ENCODE peak calls at places on chromosomes 1 and 21, in eight cellular contexts. One of them, this sample, is unnamed.

GRCh38 chr1:207828485-207829158 is 76.8 kb downstream of the CD46 start:
- DNase-seq in activated T-cell treated with anti-CD3 and anti-CD28 coated beads, Interleukin-2, amount 50 U/mL, for 1 hour: peak
- DNase-seq in GM20000: no peak
- DNase-seq in amniotic stem cell: peak
- DNase-seq in EL: peak
- DNase-seq in nucleus accumbens: peak
- DNase-seq in fibroblast of the aortic adventitia: peak
- DNase-seq in kidney epithelial cell: no peak
- DNase-seq in this sample: peak

GRCh38 chr1:7334475-7335035 is 436.5 kb upstream of the VAMP3 start:
- DNase-seq in activated T-cell treated with anti-CD3 and anti-CD28 coated beads, Interleukin-2, amount 50 U/mL, for 1 hour: no peak
- DNase-seq in GM20000: no peak
- DNase-seq in amniotic stem cell: no peak
- DNase-seq in EL: peak
- DNase-seq in nucleus accumbens: no peak
- DNase-seq in fibroblast of the aortic adventitia: peak
- DNase-seq in kidney epithelial cell: peak
- DNase-seq in this sample: no peak

GRCh38 chr1:232905324-232906034 is 44.9 kb upstream of the NTPCR start:
- DNase-seq in activated T-cell treated with anti-CD3 and anti-CD28 coated beads, Interleukin-2, amount 50 U/mL, for 1 hour: no peak
- DNase-seq in GM20000: no peak
- DNase-seq in amniotic stem cell: no peak
- DNase-seq in EL: peak
- DNase-seq in nucleus accumbens: no peak
- DNase-seq in fibroblast of the aortic adventitia: peak
- DNase-seq in kidney epithelial cell: no peak
- DNase-seq in this sample: no peak

GRCh38 chr1:110563089-110563488 is 43.1 kb downstream of the KCNA2 start:
- DNase-seq in activated T-cell treated with anti-CD3 and anti-CD28 coated beads, Interleukin-2, amount 50 U/mL, for 1 hour: no peak
- DNase-seq in GM20000: no peak
- DNase-seq in amniotic stem cell: no peak
- DNase-seq in EL: no peak
- DNase-seq in nucleus accumbens: no peak
- DNase-seq in fibroblast of the aortic adventitia: no peak
- DNase-seq in kidney epithelial cell: no peak
- DNase-seq in this sample: no peak

GRCh38 chr1:11841245-11842153 is 6.1 kb downstream of the NPPA start:
- DNase-seq in activated T-cell treated with anti-CD3 and anti-CD28 coated beads, Interleukin-2, amount 50 U/mL, for 1 hour: no peak
- DNase-seq in GM20000: no peak
- DNase-seq in amniotic stem cell: no peak
- DNase-seq in EL: no peak
- DNase-seq in nucleus accumbens: no peak
- DNase-seq in fibroblast of the aortic adventitia: no peak
- DNase-seq in kidney epithelial cell: no peak
- DNase-seq in this sample: no peak

GRCh38 chr1:151512326-151512725 is 1.1 kb downstream of the CGN start:
- DNase-seq in activated T-cell treated with anti-CD3 and anti-CD28 coated beads, Interleukin-2, amount 50 U/mL, for 1 hour: no peak
- DNase-seq in GM20000: no peak
- DNase-seq in amniotic stem cell: no peak
- DNase-seq in EL: peak
- DNase-seq in nucleus accumbens: no peak
- DNase-seq in fibroblast of the aortic adventitia: no peak
- DNase-seq in kidney epithelial cell: no peak
- DNase-seq in this sample: no peak

GRCh38 chr1:242129103-242129502 is 130.2 kb upstream of the MAP1LC3C start:
- DNase-seq in activated T-cell treated with anti-CD3 and anti-CD28 coated beads, Interleukin-2, amount 50 U/mL, for 1 hour: no peak
- DNase-seq in GM20000: no peak
- DNase-seq in amniotic stem cell: no peak
- DNase-seq in EL: peak
- DNase-seq in nucleus accumbens: no peak
- DNase-seq in fibroblast of the aortic adventitia: no peak
- DNase-seq in kidney epithelial cell: no peak
- DNase-seq in this sample: no peak

GRCh38 chr1:228144213-228145049 is 4.4 kb downstream of the GUK1 start:
- DNase-seq in activated T-cell treated with anti-CD3 and anti-CD28 coated beads, Interleukin-2, amount 50 U/mL, for 1 hour: peak
- DNase-seq in GM20000: peak
- DNase-seq in amniotic stem cell: no peak
- DNase-seq in EL: no peak
- DNase-seq in nucleus accumbens: no peak
- DNase-seq in fibroblast of the aortic adventitia: no peak
- DNase-seq in kidney epithelial cell: no peak
- DNase-seq in this sample: peak

GRCh38 chr21:33189237-33189636 is 40.5 kb upstream of the IFNAR2 start:
- DNase-seq in activated T-cell treated with anti-CD3 and anti-CD28 coated beads, Interleukin-2, amount 50 U/mL, for 1 hour: no peak
- DNase-seq in GM20000: no peak
- DNase-seq in amniotic stem cell: no peak
- DNase-seq in EL: no peak
- DNase-seq in nucleus accumbens: no peak
- DNase-seq in fibroblast of the aortic adventitia: no peak
- DNase-seq in kidney epithelial cell: no peak
- DNase-seq in this sample: no peak

GRCh38 chr1:38990746-38991637 is at the start of gene AKIRIN1:
- DNase-seq in activated T-cell treated with anti-CD3 and anti-CD28 coated beads, Interleukin-2, amount 50 U/mL, for 1 hour: peak
- DNase-seq in GM20000: peak
- DNase-seq in amniotic stem cell: peak
- DNase-seq in EL: peak
- DNase-seq in nucleus accumbens: peak
- DNase-seq in fibroblast of the aortic adventitia: peak
- DNase-seq in kidney epithelial cell: peak
- DNase-seq in this sample: peak

GRCh38 chr1:209431402-209431801 is 152.1 kb upstream of the CAMK1G start:
- DNase-seq in activated T-cell treated with anti-CD3 and anti-CD28 coated beads, Interleukin-2, amount 50 U/mL, for 1 hour: no peak
- DNase-seq in GM20000: no peak
- DNase-seq in amniotic stem cell: no peak
- DNase-seq in EL: no peak
- DNase-seq in nucleus accumbens: no peak
- DNase-seq in fibroblast of the aortic adventitia: no peak
- DNase-seq in kidney epithelial cell: no peak
- DNase-seq in this sample: no peak

GRCh38 chr1:104780470-104781078 is 1030.9 kb downstream of the AMY1C start:
- DNase-seq in activated T-cell treated with anti-CD3 and anti-CD28 coated beads, Interleukin-2, amount 50 U/mL, for 1 hour: no peak
- DNase-seq in GM20000: peak
- DNase-seq in amniotic stem cell: no peak
- DNase-seq in EL: peak
- DNase-seq in nucleus accumbens: no peak
- DNase-seq in fibroblast of the aortic adventitia: peak
- DNase-seq in kidney epithelial cell: no peak
- DNase-seq in this sample: no peak

GRCh38 chr1:44826375-44827196 is 16.5 kb downstream of the PTCH2 start:
- DNase-seq in activated T-cell treated with anti-CD3 and anti-CD28 coated beads, Interleukin-2, amount 50 U/mL, for 1 hour: no peak
- DNase-seq in GM20000: no peak
- DNase-seq in amniotic stem cell: no peak
- DNase-seq in EL: no peak
- DNase-seq in nucleus accumbens: peak
- DNase-seq in fibroblast of the aortic adventitia: peak
- DNase-seq in kidney epithelial cell: no peak
- DNase-seq in this sample: peak

GRCh38 chr1:219778793-219779369 is 149.5 kb downstream of the SLC30A10 start:
- DNase-seq in activated T-cell treated with anti-CD3 and anti-CD28 coated beads, Interleukin-2, amount 50 U/mL, for 1 hour: no peak
- DNase-seq in GM20000: no peak
- DNase-seq in amniotic stem cell: no peak
- DNase-seq in EL: no peak
- DNase-seq in nucleus accumbens: no peak
- DNase-seq in fibroblast of the aortic adventitia: peak
- DNase-seq in kidney epithelial cell: no peak
- DNase-seq in this sample: no peak

GRCh38 chr1:116006486-116006964 is 30.2 kb downstream of the SLC22A15 start:
- DNase-seq in activated T-cell treated with anti-CD3 and anti-CD28 coated beads, Interleukin-2, amount 50 U/mL, for 1 hour: no peak
- DNase-seq in GM20000: peak
- DNase-seq in amniotic stem cell: no peak
- DNase-seq in EL: no peak
- DNase-seq in nucleus accumbens: no peak
- DNase-seq in fibroblast of the aortic adventitia: no peak
- DNase-seq in kidney epithelial cell: no peak
- DNase-seq in this sample: no peak

GRCh38 chr1:184387069-184387870 is 441 bp downstream of the C1orf21 start:
- DNase-seq in activated T-cell treated with anti-CD3 and anti-CD28 coated beads, Interleukin-2, amount 50 U/mL, for 1 hour: peak
- DNase-seq in GM20000: peak
- DNase-seq in amniotic stem cell: peak
- DNase-seq in EL: peak
- DNase-seq in nucleus accumbens: peak
- DNase-seq in fibroblast of the aortic adventitia: no peak
- DNase-seq in kidney epithelial cell: no peak
- DNase-seq in this sample: peak

GRCh38 chr1:17339521-17339920 is 31.5 kb downstream of the PADI4 start:
- DNase-seq in activated T-cell treated with anti-CD3 and anti-CD28 coated beads, Interleukin-2, amount 50 U/mL, for 1 hour: no peak
- DNase-seq in GM20000: no peak
- DNase-seq in amniotic stem cell: no peak
- DNase-seq in EL: no peak
- DNase-seq in nucleus accumbens: no peak
- DNase-seq in fibroblast of the aortic adventitia: no peak
- DNase-seq in kidney epithelial cell: no peak
- DNase-seq in this sample: no peak

This sample was measured in activated effector memory CD4-positive, alpha-beta T cell treated with anti-CD3 and anti-CD28 coated beads, Interleukin-2, amount 50 U/mL, for 16 hours.